ENCODE peak calls at places on chromosomes 2 and 18, in six cellular contexts. L, B, M, Q, C and V are unnamed samples.

GRCh38 chr2:6780765-6781274 is 84.9 kb downstream of the CMPK2 start:
- DNase-seq in M (peak), L (no peak), B (no peak), C (no peak), Q (no peak), V (no peak)

GRCh38 chr2:150596071-150596470 is 108.6 kb upstream of the RND3 start:
- DNase-seq in M (no peak), C (no peak), Q (no peak), L (no peak), B (no peak), V (no peak)

GRCh38 chr2:74093426-74093825 is 54.3 kb downstream of the BOLA3 start:
- DNase-seq in Q (no peak), C (no peak), L (no peak), M (no peak), B (peak), V (no peak)

GRCh38 chr2:112833532-112833931 is 3.0 kb downstream of the IL1B start:
- DNase-seq in C (no peak), Q (no peak), M (no peak), B (peak), L (no peak), V (no peak)

GRCh38 chr2:234840336-234840735 is 111.5 kb upstream of the SH3BP4 start:
- DNase-seq in B (no peak), L (no peak), Q (no peak), C (peak), M (no peak), V (peak)

GRCh38 chr2:231359948-231360347 is 35.6 kb upstream of the B3GNT7 start:
- DNase-seq in B (no peak), Q (no peak), L (no peak), C (no peak), M (no peak), V (no peak)

GRCh38 chr2:197897944-197898678 is 93.7 kb downstream of the PLCL1 start:
- DNase-seq in L (no peak), Q (no peak), M (no peak), C (no peak), B (no peak), V (no peak)

GRCh38 chr2:85501244-85501643 is 37.7 kb upstream of the MAT2A start:
- DNase-seq in Q (no peak), C (no peak), B (no peak), M (no peak), L (no peak), V (no peak)

GRCh38 chr2:108360776-108361468 is 16.8 kb upstream of the SULT1C4 start:
- DNase-seq in M (no peak), Q (no peak), C (no peak), B (no peak), L (no peak), V (peak)

GRCh38 chr2:43642363-43642762 is 5.3 kb downstream of the PLEKHH2 start:
- DNase-seq in Q (no peak), B (no peak), M (no peak), L (no peak), C (no peak), V (no peak)

GRCh38 chr18:54260376-54261072 is 8.8 kb upstream of the POLI start:
- DNase-seq in M (no peak), C (peak), B (no peak), Q (no peak), L (no peak), V (no peak)

GRCh38 chr2:73269686-73270465 is 14.4 kb downstream of the FBXO41 start:
- DNase-seq in L (no peak), B (no peak), C (no peak), M (no peak), Q (no peak), V (peak)

GRCh38 chr2:142495141-142495540 is 364.3 kb upstream of the LRP1B start:
- DNase-seq in C (no peak), M (no peak), L (no peak), Q (no peak), B (no peak), V (no peak)

GRCh38 chr18:1779587-1779986 is 791.7 kb downstream of the METTL4 start:
- DNase-seq in L (no peak), Q (no peak), B (no peak), M (no peak), C (no peak), V (no peak)